ENCODE peak calls at places on chromosomes 7 and 10, in five cellular contexts. J is stomach, A is tibial nerve, B is transverse colon, E is right lobe of liver. S is an unnamed sample.

GRCh38 chr10:104342941-104343411 is 4.7 kb upstream of the ITPRIP start:
- DNase-seq in E (no peak), A (no peak), B (no peak), J (no peak), S (no peak)

GRCh38 chr7:105934577-105935185 is 28.4 kb upstream of the CDHR3 start:
- DNase-seq in B (no peak), E (no peak), A (peak; percentile 13), J (peak; percentile 56), S (peak; percentile 77)

GRCh38 chr7:24366901-24367300 is 82.9 kb downstream of the NPY start:
- DNase-seq in J (no peak), B (no peak), E (no peak), A (no peak), S (no peak)

GRCh38 chr10:35637456-35637855 is 4.6 kb downstream of the FZD8 start:
- DNase-seq in E (no peak), A (no peak), J (no peak), B (no peak), S (no peak)

GRCh38 chr7:113774182-113774807 is 144.5 kb downstream of the PPP1R3A start:
- DNase-seq in E (no peak), J (no peak), A (no peak), B (no peak), S (peak; percentile 19)

GRCh38 chr10:77586719-77587423 is 50.7 kb downstream of the KCNMA1 start:
- DNase-seq in A (peak; percentile 27), E (no peak), B (peak; percentile 57), J (no peak), S (no peak)

GRCh38 chr10:70456164-70456563 is 14.7 kb upstream of the NODAL start:
- DNase-seq in B (no peak), J (no peak), E (no peak), A (no peak), S (no peak)

GRCh38 chr10:50554995-50555568 is 68.7 kb downstream of the SGMS1 start:
- DNase-seq in J (no peak), E (no peak), B (no peak), A (no peak), S (peak; percentile 15)

GRCh38 chr10:7561216-7561893 is 105.4 kb downstream of the ITIH5 start:
- DNase-seq in J (peak; percentile 50), B (peak; percentile 19), E (peak; percentile 78), A (peak; percentile 51), S (peak; percentile 75)

GRCh38 chr10:98344589-98345038 is 70.4 kb downstream of the PYROXD2 start:
- DNase-seq in E (peak; percentile 66), A (peak; percentile 86), B (peak; percentile 56), J (peak; percentile 39), S (peak; percentile 52)

GRCh38 chr7:128791968-128792319 is at the start of gene CCDC136:
- DNase-seq in A (no peak), E (no peak), J (no peak), B (no peak), S (no peak)

GRCh38 chr10:14356921-14357320 is 26.2 kb upstream of the FRMD4A start:
- DNase-seq in E (no peak), B (no peak), J (no peak), A (no peak), S (no peak)

GRCh38 chr7:106460792-106461254 is 176.0 kb upstream of the NAMPT start:
- DNase-seq in B (no peak), E (no peak), A (no peak), J (no peak), S (no peak)

GRCh38 chr10:59831658-59832503 is 74.5 kb downstream of the CCDC6 start:
- DNase-seq in A (no peak), J (no peak), B (no peak), E (no peak), S (no peak)

GRCh38 chr7:74253975-74254857 is at the start of gene RFC2:
- DNase-seq in B (peak; percentile 98), J (peak; percentile 98), E (peak; percentile 98), A (peak; percentile 95), S (peak; percentile 98)
- TF ChIP-seq POLR2A in B (peak; percentile 82), J (no peak), E (peak; percentile 79), A (peak; percentile 81), S (peak; percentile 86)

DNA sequence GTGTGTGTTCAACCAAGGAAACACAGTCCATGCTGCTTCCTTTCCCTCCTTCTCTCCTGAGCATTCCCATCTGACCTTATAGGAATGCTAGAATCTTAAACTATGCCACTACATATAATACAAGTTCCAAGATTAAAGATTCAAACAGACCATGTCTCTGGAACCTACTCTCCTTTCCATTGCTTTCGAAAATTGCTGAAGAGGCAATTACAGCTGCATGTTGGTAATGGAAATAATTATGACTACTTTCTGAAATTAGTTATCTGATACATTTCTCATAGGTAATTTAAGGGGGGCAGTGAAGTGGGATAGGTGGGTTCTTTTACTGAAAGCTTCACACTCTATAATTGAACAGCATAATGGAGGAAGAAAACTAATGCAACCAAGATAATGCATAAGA is 285.9 kb upstream of the YAE1 start:
- DNase-seq in A (no peak), B (no peak), E (no peak), J (no peak), S (no peak)
- TF ChIP-seq CTCF in A (no peak), B (no peak), E (no peak), J (no peak), S (no peak)

GRCh38 chr7:146894927-146895326 is 778.3 kb downstream of the CNTNAP2 start:
- DNase-seq in A (no peak), B (no peak), J (no peak), E (no peak), S (no peak)
- TF ChIP-seq POLR2A in A (no peak), B (no peak), J (no peak), E (no peak), S (no peak)

DNA sequence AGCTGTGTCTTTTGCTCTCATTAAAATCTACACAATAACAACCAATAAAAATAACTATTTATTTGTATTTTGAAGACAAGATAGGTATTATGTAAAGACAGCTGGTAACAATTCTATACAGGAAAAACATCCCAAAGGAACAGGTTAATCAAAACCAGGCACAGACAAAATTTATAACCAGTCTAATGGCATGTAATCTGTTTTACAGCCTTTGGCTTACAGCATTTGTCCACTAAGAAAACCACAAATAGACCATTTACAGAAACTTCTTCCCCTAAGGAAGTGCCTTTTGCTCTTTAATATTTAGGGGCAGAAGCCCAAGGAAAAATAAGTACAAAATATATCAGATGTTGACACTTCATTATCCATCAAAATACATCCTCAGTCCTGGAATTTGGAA is 65.0 kb downstream of the SVIL start:
- DNase-seq in E (no peak), J (no peak), A (no peak), B (no peak), S (no peak)
- TF ChIP-seq CTCF in E (no peak), J (no peak), A (no peak), B (no peak), S (no peak)

GRCh38 chr7:155207335-155208002 is 90.2 kb upstream of the INSIG1 start:
- DNase-seq in E (no peak), A (no peak), B (no peak), J (no peak), S (no peak)
- TF ChIP-seq POLR2A in E (no peak), A (no peak), B (no peak), J (no peak), S (no peak)

GRCh38 chr7:4212376-4212775 is 469.7 kb upstream of the FOXK1 start:
- DNase-seq in E (no peak), J (no peak), B (no peak), A (no peak), S (no peak)

GRCh38 chr7:4215176-4215720 is 466.8 kb upstream of the FOXK1 start:
- DNase-seq in B (no peak), E (no peak), A (no peak), J (no peak), S (no peak)

GRCh38 chr7:4218481-4218880 is 463.6 kb upstream of the FOXK1 start:
- DNase-seq in A (no peak), J (no peak), E (no peak), B (no peak), S (no peak)

GRCh38 chr7:4214501-4215155 is 467.5 kb upstream of the FOXK1 start:
- DNase-seq in J (no peak), E (no peak), B (no peak), A (no peak), S (no peak)

DNA sequence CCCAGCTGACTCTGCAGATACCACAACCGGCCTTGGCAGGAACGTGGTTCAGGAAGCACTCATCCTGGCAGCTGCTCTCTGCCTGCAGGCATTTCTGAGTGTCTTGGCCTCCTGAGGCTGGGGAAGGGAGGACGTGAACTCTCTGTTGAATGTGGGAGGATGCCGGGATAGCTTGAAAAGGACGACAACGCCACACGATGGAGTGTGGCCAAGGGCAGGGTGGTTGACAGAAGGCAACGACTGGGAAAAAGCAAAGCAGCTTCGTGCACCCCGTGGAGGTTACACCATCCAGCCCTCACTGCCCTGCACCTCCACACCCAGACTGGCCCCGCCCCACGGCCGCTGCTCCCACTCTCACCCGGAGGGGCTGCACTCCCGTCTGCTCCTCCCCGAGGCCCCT is 466.1 kb upstream of the FOXK1 start:
- DNase-seq in E (no peak), J (no peak), B (no peak), A (no peak), S (no peak)
- TF ChIP-seq CTCF in E (no peak), J (no peak), B (no peak), A (no peak), S (no peak)

GRCh38 chr10:122102146-122102866 is 113.3 kb downstream of the TACC2 start:
- DNase-seq in J (no peak), A (no peak), E (no peak), B (no peak), S (no peak)
- TF ChIP-seq POLR2A in J (no peak), A (no peak), E (no peak), B (no peak), S (no peak)